ENCODE peak calls at places on chromosomes 6 and 20, in four cellular contexts. One of them, this sample, is unnamed. For H3K4me1, the result is how much of the 10 kb centered on the place peaks cover.

GRCh38 chr6:53048431-53049195 is 16.6 kb upstream of the FBXO9 start:
- DNase-seq in cardiac muscle cell: no peak
- DNase-seq in lung: no peak
- DNase-seq in lower lobe of right lung: no peak
- DNase-seq in this sample: no peak

GRCh38 chr20:33373735-33374605 is 27.3 kb downstream of the CDK5RAP1 start:
- DNase-seq in cardiac muscle cell: no peak
- DNase-seq in lung: no peak
- DNase-seq in lower lobe of right lung: no peak
- DNase-seq in this sample: no peak

GRCh38 chr6:129359811-129360787 is 349.9 kb downstream of the ARHGAP18 start:
- DNase-seq in cardiac muscle cell: no peak
- DNase-seq in lung: no peak
- DNase-seq in lower lobe of right lung: no peak
- DNase-seq in this sample: no peak

GRCh38 chr20:58670659-58671058 is 19.6 kb downstream of the STX16 start:
- DNase-seq in cardiac muscle cell: no peak
- DNase-seq in lung: no peak
- DNase-seq in lower lobe of right lung: no peak
- DNase-seq in this sample: no peak

GRCh38 chr6:104161960-104162669 is 697.6 kb downstream of the HACE1 start:
- DNase-seq in cardiac muscle cell: no peak
- DNase-seq in lung: no peak
- DNase-seq in lower lobe of right lung: no peak
- DNase-seq in this sample: no peak

GRCh38 chr6:41449399-41450245 is 96.6 kb upstream of the FOXP4 start:
- DNase-seq in cardiac muscle cell: no peak
- DNase-seq in lung: no peak
- DNase-seq in lower lobe of right lung: no peak
- DNase-seq in this sample: no peak

GRCh38 chr20:17628101-17628841 is 53.8 kb downstream of the RRBP1 start:
- DNase-seq in cardiac muscle cell: no peak
- DNase-seq in lung: no peak
- DNase-seq in lower lobe of right lung: peak
- DNase-seq in this sample: no peak

GRCh38 chr6:80343511-80343910 is 237.0 kb downstream of the BCKDHB start:
- DNase-seq in cardiac muscle cell: no peak
- DNase-seq in lung: no peak
- DNase-seq in lower lobe of right lung: no peak
- DNase-seq in this sample: no peak

GRCh38 chr6:7052441-7052936 is 55.3 kb upstream of the RREB1 start:
- DNase-seq in cardiac muscle cell: no peak
- DNase-seq in lung: peak
- DNase-seq in lower lobe of right lung: peak
- DNase-seq in this sample: peak

GRCh38 chr6:45965787-45966186 is 49.9 kb downstream of the CLIC5 start:
- DNase-seq in cardiac muscle cell: no peak
- DNase-seq in lung: no peak
- DNase-seq in lower lobe of right lung: no peak
- DNase-seq in this sample: no peak

GRCh38 chr20:24990810-24991252 is 1.7 kb downstream of the APMAP start:
- DNase-seq in cardiac muscle cell: no peak
- DNase-seq in lung: no peak
- DNase-seq in lower lobe of right lung: no peak
- DNase-seq in this sample: no peak

GRCh38 chr20:36543187-36544133 is 2.1 kb downstream of the MYL9 start:
- DNase-seq in cardiac muscle cell: no peak
- DNase-seq in lung: no peak
- DNase-seq in lower lobe of right lung: no peak
- DNase-seq in this sample: peak

GRCh38 chr6:38091626-38092025 is 272.1 kb downstream of the ZFAND3 start:
- DNase-seq in cardiac muscle cell: no peak
- DNase-seq in lung: no peak
- DNase-seq in lower lobe of right lung: no peak
- DNase-seq in this sample: no peak

GRCh38 chr6:73665686-73666319 is 12.0 kb upstream of the SLC17A5 start:
- DNase-seq in cardiac muscle cell: no peak
- DNase-seq in lung: no peak
- DNase-seq in lower lobe of right lung: no peak
- DNase-seq in this sample: no peak

GRCh38 chr6:4895971-4896370 is 107.9 kb downstream of the RPP40 start:
- DNase-seq in cardiac muscle cell: no peak
- DNase-seq in lung: no peak
- DNase-seq in lower lobe of right lung: no peak
- DNase-seq in this sample: no peak
- H3K4me1 ChIP-seq in cardiac muscle cell: under half
- H3K4me1 ChIP-seq in lung: under half
- H3K4me1 ChIP-seq in lower lobe of right lung: under half
- H3K4me1 ChIP-seq in this sample: under half

DNA sequence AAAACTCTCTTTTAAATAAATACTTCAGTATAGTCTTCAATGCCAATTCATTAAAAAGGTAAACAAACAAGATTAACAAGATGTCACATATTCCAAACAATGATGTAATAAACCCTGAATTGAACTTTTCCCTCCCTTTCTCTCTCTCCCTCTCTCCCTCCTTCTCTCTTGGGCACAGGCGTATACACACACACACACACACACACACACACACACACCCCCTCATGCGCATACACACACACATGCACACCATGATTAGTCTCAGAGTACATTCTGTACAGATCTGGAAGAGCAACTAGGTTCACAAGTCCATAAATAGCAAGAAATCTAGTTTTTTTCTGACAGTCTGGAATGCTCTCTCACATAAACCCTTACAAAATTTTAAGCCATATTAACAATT is 128.3 kb downstream of the DST start:
- DNase-seq in cardiac muscle cell: no peak
- DNase-seq in lung: no peak
- DNase-seq in lower lobe of right lung: no peak
- DNase-seq in this sample: no peak
- H3K27ac ChIP-seq in cardiac muscle cell: no peak
- H3K27ac ChIP-seq in lung: peak
- H3K27ac ChIP-seq in lower lobe of right lung: no peak
- H3K27ac ChIP-seq in this sample: peak

DNA sequence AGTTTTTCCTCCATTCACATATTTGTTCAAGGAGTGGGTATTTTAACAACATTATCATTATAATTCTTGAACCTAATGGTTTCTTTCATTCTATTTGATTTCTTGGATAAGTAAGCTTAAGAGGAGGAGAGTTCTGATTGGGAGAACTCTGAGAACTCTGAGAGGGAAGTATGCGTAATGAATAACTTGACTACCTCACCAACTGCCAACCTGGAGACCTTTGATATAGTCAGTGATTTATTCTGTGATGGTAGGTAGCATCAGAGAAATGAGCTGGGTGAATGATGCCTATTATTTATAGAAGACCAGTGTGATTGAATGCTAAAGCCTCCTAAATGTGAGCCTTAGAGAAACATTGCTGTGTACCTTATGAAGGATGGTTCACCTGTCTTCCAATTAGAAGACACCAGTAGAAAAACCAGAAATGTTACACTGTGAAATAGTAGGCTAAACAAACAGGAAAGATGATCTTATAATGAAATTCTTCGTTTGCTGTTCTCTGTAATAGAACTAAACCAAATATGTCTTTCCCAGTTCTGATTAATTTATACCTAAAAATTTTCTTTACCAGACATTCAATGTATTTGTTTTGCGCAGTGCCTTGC is 114.9 kb downstream of the RTN4IP1 start:
- DNase-seq in cardiac muscle cell: no peak
- DNase-seq in lung: no peak
- DNase-seq in lower lobe of right lung: no peak
- DNase-seq in this sample: no peak
- H3K4me1 ChIP-seq in cardiac muscle cell: under half
- H3K4me1 ChIP-seq in lung: under half
- H3K4me1 ChIP-seq in lower lobe of right lung: half or more
- H3K4me1 ChIP-seq in this sample: under half

DNA sequence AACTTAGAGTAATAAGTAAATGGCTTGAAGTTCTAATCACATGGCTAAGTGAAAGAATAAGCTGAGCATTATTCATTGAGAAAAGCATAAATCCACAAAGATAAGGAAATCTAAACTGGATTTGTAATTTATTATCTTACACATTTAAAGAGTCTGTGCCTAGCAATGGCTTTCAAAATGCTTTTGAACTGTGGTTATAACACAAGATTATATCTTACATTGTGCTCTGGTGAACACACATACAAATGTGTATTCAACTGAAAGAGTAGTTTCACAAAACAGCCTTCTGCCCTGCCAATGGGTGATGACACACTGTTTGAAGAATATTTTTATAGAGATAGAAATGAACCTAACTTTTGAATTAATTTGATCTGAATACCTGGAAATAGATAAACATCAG is 83.3 kb downstream of the AFDN start:
- DNase-seq in cardiac muscle cell: no peak
- DNase-seq in lung: no peak
- DNase-seq in lower lobe of right lung: no peak
- DNase-seq in this sample: no peak
- H3K27ac ChIP-seq in cardiac muscle cell: peak
- H3K27ac ChIP-seq in lung: no peak
- H3K27ac ChIP-seq in lower lobe of right lung: no peak
- H3K27ac ChIP-seq in this sample: no peak

GRCh38 chr20:62043131-62043914 is 22.4 kb downstream of the TAF4 start:
- DNase-seq in cardiac muscle cell: no peak
- DNase-seq in lung: no peak
- DNase-seq in lower lobe of right lung: peak
- DNase-seq in this sample: no peak
- H3K4me1 ChIP-seq in cardiac muscle cell: under half
- H3K4me1 ChIP-seq in lung: under half
- H3K4me1 ChIP-seq in lower lobe of right lung: under half
- H3K4me1 ChIP-seq in this sample: under half

DNA sequence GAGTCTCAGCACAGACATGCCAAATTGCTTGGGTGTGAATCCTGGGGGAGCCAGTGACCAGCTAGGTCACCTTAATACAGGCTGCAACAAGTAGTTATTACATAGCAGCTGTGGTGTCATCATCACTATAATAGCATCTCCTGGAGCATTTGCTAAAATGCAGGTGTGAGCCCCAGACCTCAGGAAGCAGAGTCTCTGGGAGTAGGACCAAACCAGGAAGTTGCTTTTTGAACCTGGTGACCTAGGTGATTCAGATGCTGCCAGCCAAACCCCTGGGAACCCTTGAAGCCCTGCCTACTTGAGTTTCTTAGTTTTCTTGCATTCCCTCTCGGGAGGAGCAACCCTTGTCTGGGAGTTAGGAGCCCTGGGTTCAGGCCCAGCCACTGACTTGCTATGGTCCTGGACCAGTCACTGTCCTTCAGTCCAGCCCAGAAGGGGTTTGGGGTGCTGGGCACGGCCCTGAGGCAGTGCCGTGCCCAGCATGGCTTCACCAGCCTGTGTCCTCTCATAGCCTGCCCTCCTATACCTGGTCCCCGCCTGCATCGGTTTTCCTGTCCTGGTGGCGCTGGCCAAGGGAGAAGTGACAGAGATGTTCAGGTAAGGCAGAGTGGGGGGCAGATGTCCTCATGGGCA is 39.3 kb upstream of the ID1 start:
- DNase-seq in cardiac muscle cell: no peak
- DNase-seq in lung: no peak
- DNase-seq in lower lobe of right lung: no peak
- DNase-seq in this sample: no peak
- H3K27ac ChIP-seq in cardiac muscle cell: no peak
- H3K27ac ChIP-seq in lung: no peak
- H3K27ac ChIP-seq in lower lobe of right lung: no peak
- H3K27ac ChIP-seq in this sample: no peak

This sample was measured in heart right ventricle.